ENCODE peak calls at places on chromosomes 12 and 14, in four cellular contexts. M is pancreas, T is cardiac muscle cell, I is Peyer's patch. G is an unnamed sample. For H3K4me1, the result is how much of the 10 kb centered on the place peaks cover.

GRCh38 chr14:39033371-39033770 is 69.7 kb downstream of the SEC23A start:
- DNase-seq in M (no peak), T (no peak), I (no peak), G (no peak)

GRCh38 chr14:78764240-78764639 is 594.1 kb downstream of the NRXN3 start:
- DNase-seq in M (no peak), T (peak), I (no peak), G (no peak)

GRCh38 chr14:103107941-103108748 is 13.6 kb downstream of the EXOC3L4 start:
- DNase-seq in M (peak), T (no peak), I (no peak), G (no peak)

GRCh38 chr14:46048127-46048526 is 603.5 kb downstream of the RPL10L start:
- DNase-seq in M (no peak), T (peak), I (no peak), G (no peak)

GRCh38 chr12:131309700-131310099 is 356.0 kb downstream of the ADGRD1 start:
- DNase-seq in M (no peak), T (no peak), I (no peak), G (no peak)

GRCh38 chr12:68792952-68793351 is 15.0 kb upstream of the MDM2 start:
- DNase-seq in M (no peak), T (peak), I (no peak), G (no peak)

GRCh38 chr12:106341086-106341879 is 16.3 kb upstream of the POLR3B start:
- DNase-seq in M (no peak), T (no peak), I (no peak), G (no peak)

GRCh38 chr12:1350055-1350933 is 244.1 kb downstream of the FBXL14 start:
- DNase-seq in M (no peak), T (peak), I (no peak), G (no peak)

GRCh38 chr14:103257211-103257962 is 76.7 kb upstream of the EIF5 start:
- DNase-seq in M (no peak), T (no peak), I (no peak), G (no peak)

GRCh38 chr12:6362383-6362782 is 13.0 kb downstream of the SCNN1A start:
- DNase-seq in M (no peak), T (no peak), I (peak), G (no peak)

GRCh38 chr14:65206078-65206447 is 103.7 kb upstream of the MAX start:
- DNase-seq in M (no peak), T (no peak), I (no peak), G (no peak)
- H3K27ac ChIP-seq in M (no peak), T (no peak), I (peak), G (no peak)

GRCh38 chr14:101824339-101824727 is 62.8 kb downstream of the PPP2R5C start:
- DNase-seq in M (no peak), T (no peak), I (no peak), G (no peak)

GRCh38 chr14:101828038-101828437 is 66.5 kb downstream of the PPP2R5C start:
- DNase-seq in M (no peak), T (peak), I (no peak), G (no peak)

GRCh38 chr14:101825797-101826196 is 64.3 kb downstream of the PPP2R5C start:
- DNase-seq in M (no peak), T (no peak), I (no peak), G (no peak)

GRCh38 chr14:101827286-101827685 is 65.8 kb downstream of the PPP2R5C start:
- DNase-seq in M (no peak), T (no peak), I (no peak), G (no peak)

DNA sequence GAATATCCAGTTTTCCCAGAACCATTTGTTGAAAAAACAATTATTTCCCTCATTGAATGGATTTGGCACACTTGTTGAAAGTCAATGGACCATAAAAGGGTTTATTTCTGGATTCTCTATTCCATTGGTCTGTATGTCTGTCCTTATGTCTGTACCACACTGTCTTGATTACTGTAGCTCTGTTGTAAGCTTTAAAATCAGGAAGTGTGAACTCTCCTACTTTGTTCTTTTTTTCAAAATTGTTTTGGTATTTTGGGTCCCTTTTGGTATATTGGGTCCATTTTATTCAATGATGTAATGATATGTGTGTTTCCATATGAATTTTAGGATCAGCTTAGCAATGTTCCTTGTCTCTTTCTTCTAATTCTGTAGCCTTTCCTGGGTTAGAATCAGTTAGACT is 64.8 kb downstream of the PPP2R5C start:
- DNase-seq in M (no peak), T (no peak), I (no peak), G (no peak)
- H3K4me1 ChIP-seq in M (under half), T (under half), I (under half), G (half or more)

DNA sequence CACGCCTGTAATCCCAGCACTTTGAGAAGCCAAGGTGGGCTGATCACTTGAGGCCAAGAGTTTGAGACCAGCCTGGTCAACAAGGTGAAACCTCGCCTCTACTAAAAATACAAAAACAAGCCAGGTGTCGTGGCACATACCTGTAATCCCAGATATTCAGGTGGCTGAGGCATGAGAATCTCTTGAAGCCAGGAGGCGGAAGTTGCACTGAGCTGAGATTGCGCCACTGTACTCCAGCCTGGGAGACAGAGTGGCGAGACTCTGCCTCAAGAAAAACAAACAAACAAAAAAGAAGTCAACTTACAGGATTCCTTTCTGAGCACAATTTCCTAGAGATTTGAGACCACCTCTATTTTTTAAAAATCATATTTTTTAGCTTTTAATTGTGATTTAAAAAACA is 45.3 kb downstream of the DGLUCY start:
- DNase-seq in M (no peak), T (no peak), I (no peak), G (no peak)
- H3K4me3 ChIP-seq in M (no peak), T (no peak), I (no peak), G (no peak)

GRCh38 chr12:83110424-83110823 is 423.7 kb downstream of the TMTC2 start:
- DNase-seq in M (no peak), T (no peak), I (no peak), G (no peak)

GRCh38 chr12:83114042-83114441 is 427.3 kb downstream of the TMTC2 start:
- DNase-seq in M (no peak), T (no peak), I (no peak), G (no peak)
- H3K27ac ChIP-seq in M (no peak), T (no peak), I (no peak), G (no peak)

DNA sequence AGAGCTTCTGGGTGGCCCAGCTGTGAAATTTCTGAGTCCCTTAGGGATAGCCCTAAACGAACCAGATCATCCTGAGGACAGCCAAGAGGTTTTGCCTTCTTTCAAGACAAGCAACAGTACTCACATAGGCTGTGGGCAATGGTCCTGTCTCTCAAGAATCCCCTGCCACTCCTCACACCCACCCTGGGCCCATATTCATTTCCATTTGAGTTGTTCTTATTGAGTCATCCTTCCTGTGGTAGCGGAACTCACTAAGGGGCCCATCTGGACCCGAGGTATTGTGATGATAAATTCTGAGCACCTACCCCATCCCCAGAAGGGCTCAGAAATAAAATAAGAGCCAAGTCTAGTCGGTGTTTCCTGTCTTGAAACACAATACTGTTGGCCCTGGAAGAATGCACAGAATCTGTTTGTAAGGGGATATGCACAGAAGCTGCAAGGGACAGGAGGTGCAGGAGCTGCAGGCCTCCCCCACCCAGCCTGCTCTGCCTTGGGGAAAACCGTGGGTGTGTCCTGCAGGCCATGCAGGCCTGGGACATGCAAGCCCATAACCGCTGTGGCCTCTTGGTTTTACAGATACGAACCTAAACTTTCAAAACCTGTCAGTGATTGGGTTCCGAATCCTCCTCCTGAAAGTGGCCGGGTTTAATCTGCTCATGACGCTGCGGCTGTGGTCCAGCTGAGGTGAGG is 38.9 kb downstream of the DAD1 start:
- DNase-seq in M (no peak), T (peak), I (no peak), G (no peak)
- H3K4me1 ChIP-seq in M (under half), T (under half), I (under half), G (under half)

GRCh38 chr12:123941485-123942276 is 30.9 kb downstream of the CCDC92 start:
- DNase-seq in M (no peak), T (peak), I (no peak), G (no peak)
- H3K4me3 ChIP-seq in M (no peak), T (no peak), I (no peak), G (no peak)

GRCh38 chr14:68563256-68564131 is 229.4 kb downstream of the ZFP36L1 start:
- DNase-seq in M (no peak), T (peak), I (no peak), G (no peak)
- H3K27ac ChIP-seq in M (peak), T (peak), I (peak), G (peak)